ENCODE peak calls at places on chromosomes 3 and 15, in seven cellular contexts. One of them, this sample, is unnamed.

GRCh38 chr15:83764201-83764839 is 110.4 kb downstream of the ADAMTSL3 start:
- DNase-seq in fibroblast of mammary gland: no peak
- DNase-seq in T-helper 17 cell: no peak
- DNase-seq in substantia nigra: peak
- DNase-seq in anterior cingulate cortex: no peak
- DNase-seq in occipital lobe: no peak
- DNase-seq in naive thymus-derived CD8-positive, alpha-beta T cell: no peak
- DNase-seq in this sample: no peak

GRCh38 chr3:136042608-136043221 is 77.2 kb downstream of the PPP2R3A start:
- DNase-seq in occipital lobe: no peak
- DNase-seq in naive thymus-derived CD8-positive, alpha-beta T cell: no peak
- DNase-seq in fibroblast of mammary gland: peak
- DNase-seq in substantia nigra: no peak
- DNase-seq in T-helper 17 cell: no peak
- DNase-seq in anterior cingulate cortex: no peak
- DNase-seq in this sample: no peak

GRCh38 chr3:194766845-194767244 is 81.2 kb downstream of the FAM43A start:
- DNase-seq in fibroblast of mammary gland: no peak
- DNase-seq in occipital lobe: no peak
- DNase-seq in substantia nigra: no peak
- DNase-seq in T-helper 17 cell: no peak
- DNase-seq in naive thymus-derived CD8-positive, alpha-beta T cell: no peak
- DNase-seq in anterior cingulate cortex: no peak
- DNase-seq in this sample: no peak

GRCh38 chr3:197367081-197367780 is 68.8 kb upstream of the DLG1 start:
- DNase-seq in T-helper 17 cell: no peak
- DNase-seq in substantia nigra: peak
- DNase-seq in anterior cingulate cortex: no peak
- DNase-seq in naive thymus-derived CD8-positive, alpha-beta T cell: no peak
- DNase-seq in fibroblast of mammary gland: peak
- DNase-seq in occipital lobe: no peak
- DNase-seq in this sample: no peak

GRCh38 chr3:171982829-171983228 is 56.5 kb upstream of the FNDC3B start:
- DNase-seq in substantia nigra: no peak
- DNase-seq in naive thymus-derived CD8-positive, alpha-beta T cell: no peak
- DNase-seq in T-helper 17 cell: no peak
- DNase-seq in occipital lobe: no peak
- DNase-seq in anterior cingulate cortex: no peak
- DNase-seq in fibroblast of mammary gland: peak
- DNase-seq in this sample: no peak

GRCh38 chr3:63914312-63914711 is 2.1 kb upstream of the SCAANT1 start:
- DNase-seq in anterior cingulate cortex: no peak
- DNase-seq in fibroblast of mammary gland: peak
- DNase-seq in occipital lobe: no peak
- DNase-seq in T-helper 17 cell: no peak
- DNase-seq in substantia nigra: no peak
- DNase-seq in naive thymus-derived CD8-positive, alpha-beta T cell: no peak
- DNase-seq in this sample: no peak

GRCh38 chr15:74964794-74965193 is 8.2 kb upstream of the RPP25 start:
- DNase-seq in substantia nigra: no peak
- DNase-seq in T-helper 17 cell: no peak
- DNase-seq in naive thymus-derived CD8-positive, alpha-beta T cell: no peak
- DNase-seq in occipital lobe: no peak
- DNase-seq in anterior cingulate cortex: no peak
- DNase-seq in fibroblast of mammary gland: peak
- DNase-seq in this sample: no peak

GRCh38 chr3:80993241-80993945 is 768.1 kb downstream of the GBE1 start:
- DNase-seq in naive thymus-derived CD8-positive, alpha-beta T cell: no peak
- DNase-seq in T-helper 17 cell: no peak
- DNase-seq in occipital lobe: no peak
- DNase-seq in anterior cingulate cortex: no peak
- DNase-seq in substantia nigra: no peak
- DNase-seq in fibroblast of mammary gland: no peak
- DNase-seq in this sample: no peak

GRCh38 chr15:68113273-68113672 is 59.2 kb downstream of the PIAS1 start:
- DNase-seq in naive thymus-derived CD8-positive, alpha-beta T cell: no peak
- DNase-seq in T-helper 17 cell: no peak
- DNase-seq in fibroblast of mammary gland: peak
- DNase-seq in occipital lobe: no peak
- DNase-seq in anterior cingulate cortex: no peak
- DNase-seq in substantia nigra: no peak
- DNase-seq in this sample: no peak

GRCh38 chr3:123084192-123084591 is 17.4 kb downstream of the PDIA5 start:
- DNase-seq in anterior cingulate cortex: no peak
- DNase-seq in fibroblast of mammary gland: no peak
- DNase-seq in occipital lobe: no peak
- DNase-seq in substantia nigra: no peak
- DNase-seq in T-helper 17 cell: no peak
- DNase-seq in naive thymus-derived CD8-positive, alpha-beta T cell: no peak
- DNase-seq in this sample: no peak

GRCh38 chr3:39592306-39592705 is 124.8 kb downstream of the MOBP start:
- DNase-seq in T-helper 17 cell: no peak
- DNase-seq in occipital lobe: no peak
- DNase-seq in naive thymus-derived CD8-positive, alpha-beta T cell: no peak
- DNase-seq in fibroblast of mammary gland: no peak
- DNase-seq in substantia nigra: no peak
- DNase-seq in anterior cingulate cortex: no peak
- DNase-seq in this sample: no peak

GRCh38 chr3:148079370-148079769 is 618.3 kb upstream of the AGTR1 start:
- DNase-seq in anterior cingulate cortex: no peak
- DNase-seq in T-helper 17 cell: no peak
- DNase-seq in fibroblast of mammary gland: no peak
- DNase-seq in occipital lobe: no peak
- DNase-seq in substantia nigra: peak
- DNase-seq in naive thymus-derived CD8-positive, alpha-beta T cell: no peak
- DNase-seq in this sample: no peak

GRCh38 chr3:36823806-36824205 is 59.5 kb upstream of the DCLK3 start:
- DNase-seq in naive thymus-derived CD8-positive, alpha-beta T cell: no peak
- DNase-seq in substantia nigra: no peak
- DNase-seq in fibroblast of mammary gland: no peak
- DNase-seq in anterior cingulate cortex: no peak
- DNase-seq in occipital lobe: no peak
- DNase-seq in T-helper 17 cell: no peak
- DNase-seq in this sample: no peak

GRCh38 chr15:51024735-51025453 is 69.8 kb downstream of the TNFAIP8L3 start:
- DNase-seq in substantia nigra: no peak
- DNase-seq in naive thymus-derived CD8-positive, alpha-beta T cell: no peak
- DNase-seq in anterior cingulate cortex: peak
- DNase-seq in occipital lobe: no peak
- DNase-seq in T-helper 17 cell: no peak
- DNase-seq in fibroblast of mammary gland: peak
- DNase-seq in this sample: no peak

GRCh38 chr3:31250116-31250813 is 282.5 kb upstream of the STT3B start:
- DNase-seq in T-helper 17 cell: no peak
- DNase-seq in naive thymus-derived CD8-positive, alpha-beta T cell: no peak
- DNase-seq in occipital lobe: no peak
- DNase-seq in fibroblast of mammary gland: no peak
- DNase-seq in substantia nigra: no peak
- DNase-seq in anterior cingulate cortex: no peak
- DNase-seq in this sample: no peak

GRCh38 chr3:52614689-52615088 is 71.0 kb downstream of the PBRM1 start:
- DNase-seq in T-helper 17 cell: no peak
- DNase-seq in naive thymus-derived CD8-positive, alpha-beta T cell: no peak
- DNase-seq in fibroblast of mammary gland: peak
- DNase-seq in anterior cingulate cortex: no peak
- DNase-seq in occipital lobe: no peak
- DNase-seq in substantia nigra: no peak
- DNase-seq in this sample: no peak

GRCh38 chr3:167167491-167167890 is 212.6 kb downstream of the ZBBX start:
- DNase-seq in occipital lobe: no peak
- DNase-seq in fibroblast of mammary gland: no peak
- DNase-seq in substantia nigra: no peak
- DNase-seq in naive thymus-derived CD8-positive, alpha-beta T cell: no peak
- DNase-seq in anterior cingulate cortex: no peak
- DNase-seq in T-helper 17 cell: no peak
- DNase-seq in this sample: no peak

GRCh38 chr3:75188937-75189336 is 475.2 kb upstream of the FRG2C start:
- DNase-seq in naive thymus-derived CD8-positive, alpha-beta T cell: no peak
- DNase-seq in T-helper 17 cell: no peak
- DNase-seq in anterior cingulate cortex: no peak
- DNase-seq in fibroblast of mammary gland: no peak
- DNase-seq in occipital lobe: no peak
- DNase-seq in substantia nigra: no peak
- DNase-seq in this sample: no peak

GRCh38 chr3:169661567-169662214 is 1.8 kb downstream of the MECOM start:
- DNase-seq in occipital lobe: no peak
- DNase-seq in naive thymus-derived CD8-positive, alpha-beta T cell: no peak
- DNase-seq in substantia nigra: no peak
- DNase-seq in fibroblast of mammary gland: no peak
- DNase-seq in T-helper 17 cell: no peak
- DNase-seq in anterior cingulate cortex: no peak
- DNase-seq in this sample: no peak

GRCh38 chr15:52379395-52380111 is 83.9 kb upstream of the MYO5C start:
- DNase-seq in naive thymus-derived CD8-positive, alpha-beta T cell: no peak
- DNase-seq in substantia nigra: no peak
- DNase-seq in T-helper 17 cell: no peak
- DNase-seq in fibroblast of mammary gland: no peak
- DNase-seq in anterior cingulate cortex: no peak
- DNase-seq in occipital lobe: no peak
- DNase-seq in this sample: no peak

GRCh38 chr15:69531302-69532027 is 78.8 kb downstream of the RPLP1 start:
- DNase-seq in naive thymus-derived CD8-positive, alpha-beta T cell: no peak
- DNase-seq in anterior cingulate cortex: no peak
- DNase-seq in substantia nigra: peak
- DNase-seq in T-helper 17 cell: no peak
- DNase-seq in fibroblast of mammary gland: no peak
- DNase-seq in occipital lobe: peak
- DNase-seq in this sample: no peak

GRCh38 chr3:33624756-33625155 is 93.3 kb downstream of the CLASP2 start:
- DNase-seq in fibroblast of mammary gland: no peak
- DNase-seq in substantia nigra: no peak
- DNase-seq in naive thymus-derived CD8-positive, alpha-beta T cell: no peak
- DNase-seq in anterior cingulate cortex: no peak
- DNase-seq in T-helper 17 cell: no peak
- DNase-seq in occipital lobe: no peak
- DNase-seq in this sample: no peak

GRCh38 chr3:43055393-43055792 is 50.5 kb downstream of the POMGNT2 start:
- DNase-seq in substantia nigra: no peak
- DNase-seq in naive thymus-derived CD8-positive, alpha-beta T cell: no peak
- DNase-seq in T-helper 17 cell: no peak
- DNase-seq in anterior cingulate cortex: no peak
- DNase-seq in fibroblast of mammary gland: no peak
- DNase-seq in occipital lobe: no peak
- DNase-seq in this sample: no peak

GRCh38 chr15:64858136-64858535 is 16.4 kb downstream of the PLEKHO2 start:
- DNase-seq in anterior cingulate cortex: peak
- DNase-seq in naive thymus-derived CD8-positive, alpha-beta T cell: no peak
- DNase-seq in T-helper 17 cell: no peak
- DNase-seq in occipital lobe: no peak
- DNase-seq in fibroblast of mammary gland: no peak
- DNase-seq in substantia nigra: no peak
- DNase-seq in this sample: no peak

GRCh38 chr15:89514596-89515406 is 18.4 kb upstream of the RHCG start:
- DNase-seq in anterior cingulate cortex: no peak
- DNase-seq in fibroblast of mammary gland: peak
- DNase-seq in T-helper 17 cell: no peak
- DNase-seq in substantia nigra: no peak
- DNase-seq in occipital lobe: no peak
- DNase-seq in naive thymus-derived CD8-positive, alpha-beta T cell: no peak
- DNase-seq in this sample: no peak

GRCh38 chr15:92934706-92935105 is 34.6 kb downstream of the CHD2 start:
- DNase-seq in naive thymus-derived CD8-positive, alpha-beta T cell: no peak
- DNase-seq in fibroblast of mammary gland: no peak
- DNase-seq in substantia nigra: no peak
- DNase-seq in occipital lobe: no peak
- DNase-seq in anterior cingulate cortex: no peak
- DNase-seq in T-helper 17 cell: no peak
- DNase-seq in this sample: no peak

GRCh38 chr3:136428167-136428566 is 178.0 kb downstream of the PCCB start:
- DNase-seq in naive thymus-derived CD8-positive, alpha-beta T cell: no peak
- DNase-seq in fibroblast of mammary gland: no peak
- DNase-seq in substantia nigra: no peak
- DNase-seq in anterior cingulate cortex: no peak
- DNase-seq in occipital lobe: no peak
- DNase-seq in T-helper 17 cell: no peak
- DNase-seq in this sample: no peak

GRCh38 chr15:38862104-38862503 is 297.5 kb upstream of the RASGRP1 start:
- DNase-seq in anterior cingulate cortex: no peak
- DNase-seq in substantia nigra: no peak
- DNase-seq in T-helper 17 cell: no peak
- DNase-seq in fibroblast of mammary gland: no peak
- DNase-seq in naive thymus-derived CD8-positive, alpha-beta T cell: no peak
- DNase-seq in occipital lobe: no peak
- DNase-seq in this sample: no peak

GRCh38 chr15:90343391-90343790 is 8.7 kb upstream of the ZNF774 start:
- DNase-seq in anterior cingulate cortex: no peak
- DNase-seq in substantia nigra: no peak
- DNase-seq in fibroblast of mammary gland: peak
- DNase-seq in T-helper 17 cell: no peak
- DNase-seq in naive thymus-derived CD8-positive, alpha-beta T cell: no peak
- DNase-seq in occipital lobe: no peak
- DNase-seq in this sample: no peak

GRCh38 chr15:39497016-39497758 is 83.7 kb upstream of the THBS1 start:
- DNase-seq in fibroblast of mammary gland: no peak
- DNase-seq in substantia nigra: no peak
- DNase-seq in naive thymus-derived CD8-positive, alpha-beta T cell: no peak
- DNase-seq in occipital lobe: no peak
- DNase-seq in T-helper 17 cell: no peak
- DNase-seq in anterior cingulate cortex: no peak
- DNase-seq in this sample: no peak

GRCh38 chr15:56496635-56497034 is 31.7 kb upstream of the MNS1 start:
- DNase-seq in T-helper 17 cell: no peak
- DNase-seq in anterior cingulate cortex: no peak
- DNase-seq in substantia nigra: no peak
- DNase-seq in fibroblast of mammary gland: peak
- DNase-seq in occipital lobe: no peak
- DNase-seq in naive thymus-derived CD8-positive, alpha-beta T cell: no peak
- DNase-seq in this sample: no peak

GRCh38 chr3:24387493-24387892 is 107.2 kb downstream of the THRB start:
- DNase-seq in occipital lobe: no peak
- DNase-seq in anterior cingulate cortex: no peak
- DNase-seq in fibroblast of mammary gland: peak
- DNase-seq in substantia nigra: no peak
- DNase-seq in T-helper 17 cell: no peak
- DNase-seq in naive thymus-derived CD8-positive, alpha-beta T cell: no peak
- DNase-seq in this sample: no peak

GRCh38 chr15:41254560-41254959 is 23.5 kb downstream of the CHP1 start:
- DNase-seq in occipital lobe: no peak
- DNase-seq in T-helper 17 cell: no peak
- DNase-seq in anterior cingulate cortex: no peak
- DNase-seq in fibroblast of mammary gland: no peak
- DNase-seq in naive thymus-derived CD8-positive, alpha-beta T cell: no peak
- DNase-seq in substantia nigra: no peak
- DNase-seq in this sample: no peak

GRCh38 chr3:42053476-42053875 is 37.7 kb upstream of the TRAK1 start:
- DNase-seq in occipital lobe: no peak
- DNase-seq in naive thymus-derived CD8-positive, alpha-beta T cell: no peak
- DNase-seq in substantia nigra: no peak
- DNase-seq in fibroblast of mammary gland: no peak
- DNase-seq in anterior cingulate cortex: no peak
- DNase-seq in T-helper 17 cell: no peak
- DNase-seq in this sample: no peak

GRCh38 chr3:123661973-123662372 is 77.1 kb upstream of the HACD2 start:
- DNase-seq in T-helper 17 cell: no peak
- DNase-seq in naive thymus-derived CD8-positive, alpha-beta T cell: no peak
- DNase-seq in fibroblast of mammary gland: no peak
- DNase-seq in occipital lobe: no peak
- DNase-seq in substantia nigra: no peak
- DNase-seq in anterior cingulate cortex: no peak
- DNase-seq in this sample: no peak

GRCh38 chr15:35624881-35625280 is 78.9 kb upstream of the DPH6 start:
- DNase-seq in T-helper 17 cell: no peak
- DNase-seq in naive thymus-derived CD8-positive, alpha-beta T cell: no peak
- DNase-seq in anterior cingulate cortex: no peak
- DNase-seq in fibroblast of mammary gland: peak
- DNase-seq in substantia nigra: no peak
- DNase-seq in occipital lobe: no peak
- DNase-seq in this sample: no peak

GRCh38 chr3:192887047-192887446 is 30.6 kb downstream of the MB21D2 start:
- DNase-seq in fibroblast of mammary gland: peak
- DNase-seq in naive thymus-derived CD8-positive, alpha-beta T cell: no peak
- DNase-seq in anterior cingulate cortex: no peak
- DNase-seq in substantia nigra: no peak
- DNase-seq in T-helper 17 cell: no peak
- DNase-seq in occipital lobe: no peak
- DNase-seq in this sample: no peak

GRCh38 chr15:94924971-94925593 is 693.7 kb downstream of the MCTP2 start:
- DNase-seq in occipital lobe: no peak
- DNase-seq in anterior cingulate cortex: no peak
- DNase-seq in fibroblast of mammary gland: no peak
- DNase-seq in substantia nigra: no peak
- DNase-seq in T-helper 17 cell: no peak
- DNase-seq in naive thymus-derived CD8-positive, alpha-beta T cell: no peak
- DNase-seq in this sample: no peak